ENCODE peak calls at places on chromosomes 6 and 20, in five cellular contexts. X, R, I, M and Z are unnamed samples.

GRCh38 chr20:34195355-34195754 is 45.9 kb upstream of the ASIP start:
- DNase-seq in X (no peak), R (no peak), I (no peak), M (no peak), Z (no peak)

GRCh38 chr6:79461205-79461604 is 76.0 kb downstream of the LCA5 start:
- DNase-seq in X (no peak), R (no peak), I (no peak), M (no peak), Z (no peak)

GRCh38 chr6:169862464-169863148 is 111.2 kb downstream of the ERMARD start:
- DNase-seq in X (no peak), R (no peak), I (no peak), M (no peak), Z (peak)

GRCh38 chr20:25081065-25081729 is 744 bp downstream of the VSX1 start:
- DNase-seq in X (no peak), R (no peak), I (no peak), M (peak), Z (peak)

GRCh38 chr20:51697119-51697826 is 70.9 kb downstream of the ATP9A start:
- DNase-seq in X (peak), R (no peak), I (no peak), M (no peak), Z (no peak)

GRCh38 chr20:37395921-37396519 is 50.1 kb downstream of the SRC start:
- DNase-seq in X (no peak), R (peak), I (no peak), M (no peak), Z (no peak)

GRCh38 chr6:105087571-105088211 is 92.1 kb downstream of the POPDC3 start:
- DNase-seq in X (peak), R (no peak), I (no peak), M (peak), Z (peak)

GRCh38 chr6:106558364-106558763 is 70.9 kb downstream of the RTN4IP1 start:
- DNase-seq in X (no peak), R (no peak), I (no peak), M (no peak), Z (no peak)

GRCh38 chr6:15404700-15404980 is 158.8 kb downstream of the JARID2 start:
- DNase-seq in X (no peak), R (no peak), I (no peak), M (no peak), Z (no peak)

GRCh38 chr6:103895136-103895535 is 964.6 kb downstream of the HACE1 start:
- DNase-seq in X (no peak), R (no peak), I (no peak), M (no peak), Z (no peak)

GRCh38 chr20:53757472-53757913 is 163.9 kb upstream of the ZNF217 start:
- DNase-seq in X (no peak), R (no peak), I (no peak), M (peak), Z (peak)

GRCh38 chr6:109493865-109494264 is 10.8 kb upstream of the ZBTB24 start:
- DNase-seq in X (no peak), R (no peak), I (no peak), M (no peak), Z (no peak)

GRCh38 chr20:34075647-34076046 is 36.4 kb downstream of the EIF2S2 start:
- DNase-seq in X (no peak), R (no peak), I (no peak), M (no peak), Z (no peak)

GRCh38 chr6:93972791-93973190 is 553.4 kb upstream of the EPHA7 start:
- DNase-seq in X (no peak), R (no peak), I (no peak), M (no peak), Z (no peak)

GRCh38 chr6:124964084-124964763 is 2.0 kb downstream of the RNF217 start:
- DNase-seq in X (peak), R (no peak), I (peak), M (no peak), Z (peak)

GRCh38 chr6:36914227-36914794 is 28.6 kb downstream of the C6orf89 start:
- DNase-seq in X (peak), R (no peak), I (peak), M (peak), Z (peak)
- TF ChIP-seq CTCF in X (peak), R (peak), I (no peak), M (no peak), Z (peak)

DNA sequence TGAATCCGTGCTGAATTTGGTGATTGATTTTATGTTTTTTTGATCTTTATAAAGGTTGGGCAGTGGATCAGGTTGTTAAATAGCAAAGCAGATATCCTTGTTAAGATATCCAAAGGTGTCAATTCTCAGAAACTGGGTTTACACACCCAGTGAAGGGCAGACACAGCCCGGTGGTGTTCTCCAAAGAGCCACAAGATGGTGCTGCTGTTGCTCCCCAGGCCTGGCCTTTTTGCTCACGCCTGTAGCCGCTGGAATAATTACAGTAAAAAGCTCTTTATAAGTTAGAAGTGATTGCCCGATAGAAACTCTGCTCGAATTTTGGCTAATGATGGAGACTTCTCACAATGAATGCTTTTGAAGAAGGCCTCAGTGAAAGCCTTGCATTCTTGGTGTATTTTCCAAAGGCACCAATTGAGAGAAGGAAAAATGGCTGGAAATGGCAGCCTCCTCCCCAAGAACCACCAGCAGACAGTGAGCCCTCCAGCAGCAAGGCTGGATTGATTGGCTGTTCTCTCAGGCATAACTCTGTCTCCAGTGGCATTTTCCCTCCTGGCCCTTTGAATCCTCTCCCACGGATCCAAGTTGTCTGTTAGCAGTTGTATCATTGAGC is 120.5 kb upstream of the CHD6 start:
- DNase-seq in X (peak), R (no peak), I (no peak), M (peak), Z (peak)
- TF ChIP-seq CTCF in X (peak), R (peak), I (peak), M (peak), Z (peak)

GRCh38 chr6:144216668-144217218 is 66.4 kb downstream of the STX11 start:
- DNase-seq in X (no peak), R (peak), I (no peak), M (no peak), Z (no peak)

GRCh38 chr6:144215402-144215931 is 65.2 kb downstream of the STX11 start:
- DNase-seq in X (no peak), R (no peak), I (no peak), M (no peak), Z (peak)

GRCh38 chr6:144215932-144216667 is 65.8 kb downstream of the STX11 start:
- DNase-seq in X (peak), R (peak), I (peak), M (peak), Z (peak)

GRCh38 chr6:144217797-144218196 is 67.3 kb upstream of the UTRN start:
- DNase-seq in X (no peak), R (no peak), I (no peak), M (no peak), Z (no peak)

DNA sequence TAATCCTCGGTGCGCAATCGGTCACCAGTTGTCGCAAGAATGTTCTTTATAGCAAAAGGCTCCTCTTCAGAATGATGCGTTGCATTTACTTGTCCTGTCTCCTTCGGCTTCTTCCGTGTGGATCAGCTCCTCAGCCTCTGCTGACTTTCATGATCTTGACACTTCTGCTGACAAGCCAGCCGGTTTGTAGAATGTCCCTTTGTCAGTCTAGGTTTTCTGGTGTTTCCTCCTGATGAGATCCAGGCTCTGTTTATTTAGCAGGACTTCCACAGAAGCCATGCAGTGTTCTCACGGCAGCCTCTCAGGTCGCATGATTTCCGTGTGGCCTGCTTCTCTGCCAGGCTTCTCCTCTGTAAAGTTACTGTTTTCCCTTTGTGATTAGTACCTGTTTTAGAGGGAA is 66.9 kb downstream of the STX11 start:
- DNase-seq in X (no peak), R (no peak), I (no peak), M (no peak), Z (no peak)
- TF ChIP-seq CTCF in X (no peak), R (no peak), I (no peak), M (no peak), Z (no peak)

GRCh38 chr20:7113577-7114466 is 346.3 kb downstream of the BMP2 start:
- DNase-seq in X (peak), R (peak), I (no peak), M (peak), Z (peak)
- TF ChIP-seq CTCF in X (peak), R (peak), I (no peak), M (peak), Z (peak)

DNA sequence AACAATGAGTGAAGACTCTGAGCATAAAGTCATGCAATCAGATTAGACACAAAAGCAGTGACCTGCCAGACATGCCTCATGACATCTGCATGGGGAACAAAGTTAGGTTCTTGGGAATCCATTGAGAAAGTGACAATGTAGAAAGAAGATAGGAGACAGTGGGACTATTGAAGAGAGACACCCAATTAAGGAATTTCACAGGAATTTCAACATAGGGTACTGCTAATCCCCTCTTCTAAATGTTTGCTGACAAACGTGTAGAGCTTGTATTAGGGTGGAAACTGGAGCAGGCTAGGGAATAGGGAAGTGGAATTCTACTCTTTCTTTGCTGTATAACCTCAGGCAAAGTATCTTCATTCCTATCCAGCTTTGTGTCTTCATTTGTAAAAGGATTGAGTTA is 409.4 kb upstream of the SASH1 start:
- DNase-seq in X (no peak), R (no peak), I (no peak), M (no peak), Z (no peak)
- TF ChIP-seq CTCF in X (no peak), R (no peak), I (no peak), M (no peak), Z (no peak)

GRCh38 chr6:3823671-3824070 is 25.5 kb upstream of the FAM50B start:
- DNase-seq in X (no peak), R (no peak), I (no peak), M (no peak), Z (no peak)

GRCh38 chr6:3825851-3826581 is 23.2 kb upstream of the FAM50B start:
- DNase-seq in X (peak), R (peak), I (peak), M (peak), Z (peak)

GRCh38 chr6:3822747-3823445 is 26.3 kb upstream of the FAM50B start:
- DNase-seq in X (no peak), R (no peak), I (no peak), M (peak), Z (peak)

GRCh38 chr6:3829285-3829684 is 19.9 kb upstream of the FAM50B start:
- DNase-seq in X (no peak), R (no peak), I (no peak), M (no peak), Z (no peak)

GRCh38 chr6:3825331-3825831 is 23.8 kb upstream of the FAM50B start:
- DNase-seq in X (peak), R (peak), I (peak), M (no peak), Z (peak)
- TF ChIP-seq CTCF in X (peak), R (peak), I (no peak), M (peak), Z (peak)

GRCh38 chr20:60453847-60454246 is 495.6 kb downstream of the CDH26 start:
- DNase-seq in X (no peak), R (no peak), I (no peak), M (no peak), Z (no peak)
- TF ChIP-seq CTCF in X (no peak), R (no peak), I (no peak), M (no peak), Z (no peak)

DNA sequence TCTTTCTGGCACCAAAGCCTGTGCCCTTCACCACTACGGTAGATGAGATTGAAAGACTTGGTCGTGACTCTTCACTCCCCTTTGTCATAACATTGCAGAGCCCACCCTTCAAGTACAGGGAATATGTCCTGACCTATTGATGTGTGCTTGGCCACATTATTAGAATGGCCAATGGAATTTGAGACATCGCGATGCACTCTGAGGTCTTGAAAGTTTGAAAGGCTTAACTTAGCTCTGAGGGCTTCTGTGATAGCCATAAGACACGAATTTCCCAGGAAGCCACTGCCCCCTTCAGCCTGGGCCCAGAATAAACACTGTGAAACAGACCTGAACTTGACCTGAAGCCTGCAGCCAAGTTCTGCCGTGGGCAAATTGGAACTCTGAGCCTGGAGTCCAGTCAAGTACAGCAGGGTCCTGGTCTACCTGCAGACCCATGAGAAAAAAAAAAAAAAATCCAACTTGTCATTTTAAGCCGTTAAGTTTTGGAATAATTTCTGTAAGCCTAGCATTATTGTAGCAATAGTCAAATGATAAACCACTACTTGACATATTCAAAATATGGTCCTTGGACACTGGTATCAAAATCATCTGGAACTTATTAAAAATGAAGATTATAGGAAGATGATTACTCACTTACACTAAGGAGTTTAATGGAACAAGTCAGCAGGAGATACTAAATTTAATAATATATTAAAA is 36.9 kb upstream of the TRAF3IP2 start:
- DNase-seq in X (peak), R (no peak), I (peak), M (peak), Z (peak)
- TF ChIP-seq CTCF in X (peak), R (peak), I (peak), M (peak), Z (peak)

GRCh38 chr20:59042151-59042795 is at the start of gene PRELID3B:
- DNase-seq in X (no peak), R (no peak), I (peak), M (peak), Z (peak)
- TF ChIP-seq CTCF in X (no peak), R (no peak), I (no peak), M (no peak), Z (no peak)

GRCh38 chr6:161696828-161697227 is 423.0 kb upstream of the AGPAT4 start:
- DNase-seq in X (no peak), R (no peak), I (no peak), M (no peak), Z (no peak)

DNA sequence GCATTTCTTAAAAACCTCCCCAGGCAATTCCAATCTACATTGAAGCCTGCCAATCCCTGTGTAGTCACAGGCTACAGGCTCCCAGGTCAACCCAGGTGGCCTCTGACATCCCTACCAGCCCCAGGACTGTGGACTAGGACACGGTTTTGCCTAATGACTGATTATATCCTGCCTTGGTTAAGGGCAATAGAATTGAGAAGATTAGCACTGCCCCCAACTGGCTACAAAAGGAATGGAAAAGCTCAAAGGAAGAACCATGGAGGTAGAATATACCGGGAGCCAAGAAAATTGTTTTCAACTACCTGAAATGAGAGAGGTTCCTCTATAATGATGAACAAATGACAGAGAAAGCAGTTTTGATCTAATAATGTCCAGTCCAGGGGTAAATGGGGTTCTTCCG is 421.1 kb upstream of the AGPAT4 start:
- DNase-seq in X (no peak), R (no peak), I (no peak), M (peak), Z (peak)
- TF ChIP-seq CTCF in X (no peak), R (peak), I (no peak), M (no peak), Z (peak)